ENCODE peak calls at places on chromosomes 2 and 18, in eight cellular contexts. J is cardiac muscle cell; F is stomach; U is naive thymus-derived CD4-positive, alpha-beta T cell; Z is PC-3; T is PC-9; P is upper lobe of right lung; D is H9. H is an unnamed sample.

GRCh38 chr2:128492966-128493811 is 174.5 kb upstream of the HS6ST1 start:
- DNase-seq in Z (no peak), D (peak; percentile 64), T (no peak), F (peak; percentile 8), P (peak; percentile 57), U (no peak), J (no peak), H (no peak)

GRCh38 chr2:69692424-69692823 is 48.9 kb upstream of the AAK1 start:
- DNase-seq in D (no peak), U (no peak), J (no peak), F (no peak), T (no peak), Z (peak; percentile 89), P (no peak), H (no peak)

GRCh38 chr2:162710282-162710891 is 128.2 kb downstream of the KCNH7 start:
- DNase-seq in U (no peak), Z (peak; percentile 50), D (no peak), T (no peak), J (no peak), P (no peak), F (peak; percentile 45), H (no peak)

GRCh38 chr18:10927290-10927979 is 221.9 kb downstream of the PIEZO2 start:
- DNase-seq in P (no peak), D (no peak), U (no peak), Z (no peak), T (no peak), F (no peak), J (no peak), H (no peak)

GRCh38 chr18:79378416-79379250 is 17.1 kb upstream of the NFATC1 start:
- DNase-seq in F (peak; percentile 84), U (peak; percentile 83), Z (peak; percentile 76), T (peak; percentile 70), P (peak; percentile 88), D (peak; percentile 92), J (peak; percentile 80), H (peak; percentile 89)

GRCh38 chr2:79723830-79724229 is 211.0 kb downstream of the CTNNA2 start:
- DNase-seq in U (no peak), J (no peak), Z (peak; percentile 12), P (no peak), T (peak; percentile 1), F (no peak), D (no peak), H (no peak)

GRCh38 chr2:14831458-14831857 is 198.9 kb downstream of the LRATD1 start:
- DNase-seq in P (no peak), D (no peak), Z (peak; percentile 41), F (no peak), J (no peak), T (no peak), U (no peak), H (no peak)

GRCh38 chr2:23487735-23488492 is 102.9 kb downstream of the KLHL29 start:
- DNase-seq in T (peak; percentile 75), J (no peak), Z (no peak), F (no peak), P (peak; percentile 9), U (no peak), D (no peak), H (no peak)

GRCh38 chr2:226796840-226797288 is 2.8 kb downstream of the IRS1 start:
- DNase-seq in Z (peak; percentile 59), U (no peak), J (no peak), F (peak; percentile 55), D (peak; percentile 33), P (peak; percentile 65), T (no peak), H (no peak)

GRCh38 chr2:147760984-147761383 is 83.8 kb upstream of the ACVR2A start:
- DNase-seq in P (no peak), U (no peak), D (no peak), T (no peak), F (no peak), Z (no peak), J (no peak), H (no peak)

GRCh38 chr2:25165992-25166618 is 2.3 kb downstream of the POMC start:
- DNase-seq in J (peak; percentile 13), U (peak; percentile 43), P (no peak), D (peak; percentile 79), F (peak; percentile 40), T (peak; percentile 45), Z (peak; percentile 53), H (no peak)

GRCh38 chr18:513826-514530 is 13.5 kb upstream of the COLEC12 start:
- DNase-seq in T (no peak), Z (no peak), F (no peak), U (no peak), P (no peak), J (no peak), D (no peak), H (no peak)

DNA sequence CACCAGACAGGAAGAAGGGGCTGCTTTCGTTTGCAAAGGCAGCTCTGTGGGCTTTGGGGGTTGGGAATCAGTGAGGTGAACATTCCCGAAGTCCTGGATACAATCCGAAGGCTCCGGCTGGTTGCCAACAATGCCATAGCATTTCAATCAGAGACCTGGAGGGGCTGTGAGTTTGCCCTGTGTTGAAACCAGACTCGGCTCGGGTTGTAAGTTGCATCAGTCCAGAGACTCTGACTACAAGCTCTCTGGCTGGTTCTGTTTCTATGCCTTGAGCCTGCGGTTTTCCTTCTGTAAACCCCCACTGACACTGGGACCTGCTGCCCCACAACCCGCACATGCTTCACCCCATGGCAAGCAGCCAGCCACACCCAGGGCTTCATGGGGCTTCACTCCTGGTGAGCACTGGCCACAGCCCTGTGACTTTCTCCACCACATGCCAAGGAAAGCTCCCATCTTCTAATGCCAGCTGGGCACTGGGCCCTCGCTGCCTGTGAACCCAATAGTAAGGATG is 85.7 kb upstream of the ODC1 start:
- DNase-seq in J (no peak), T (peak; percentile 25), F (no peak), U (no peak), Z (peak; percentile 51), D (no peak), P (no peak), H (no peak)
- H3K27ac ChIP-seq in J (no peak overlapping the region), T (no peak overlapping the region), F (no peak overlapping the region), U (no peak overlapping the region), Z (peak overlapping the region; percentile 10), D (no peak overlapping the region), P (no peak overlapping the region), H (no peak overlapping the region)

GRCh38 chr2:43219383-43220228 is 6.8 kb downstream of the ZFP36L2 start:
- DNase-seq in P (peak; percentile 96), F (peak; percentile 92), Z (peak; percentile 79), D (peak; percentile 87), J (peak; percentile 71), T (peak; percentile 91), U (peak; percentile 90), H (no peak)
- H3K27ac ChIP-seq in P (peak overlapping the region; percentile 98), F (peak overlapping the region; percentile 98), Z (peak overlapping the region; percentile 90), D (peak overlapping the region; percentile 66), J (peak overlapping the region; percentile 98), T (peak overlapping the region; percentile 92), U (peak overlapping the region; percentile 97), H (peak overlapping the region; percentile 98)

GRCh38 chr2:234495076-234495800 is 1.6 kb downstream of the ARL4C start:
- DNase-seq in D (peak; percentile 56), P (no peak), T (peak; percentile 46), J (no peak), U (peak; percentile 36), Z (no peak), F (no peak), H (no peak)

GRCh38 chr2:234496835-234497591 is at the start of gene ARL4C:
- DNase-seq in U (peak; percentile 73), T (peak; percentile 79), Z (peak; percentile 57), F (peak; percentile 71), D (peak; percentile 81), J (peak; percentile 92), P (peak; percentile 82), H (no peak)

GRCh38 chr2:234496442-234496834 is 443 bp downstream of the ARL4C start:
- DNase-seq in D (no peak), T (peak; percentile 68), Z (peak; percentile 56), J (no peak), U (peak; percentile 63), F (peak; percentile 29), P (no peak), H (no peak)

GRCh38 chr2:234495801-234496441 is 960 bp downstream of the ARL4C start:
- DNase-seq in J (peak; percentile 35), Z (peak; percentile 24), D (peak; percentile 39), T (peak; percentile 46), U (peak; percentile 47), P (peak; percentile 72), F (peak; percentile 39), H (no peak)

DNA sequence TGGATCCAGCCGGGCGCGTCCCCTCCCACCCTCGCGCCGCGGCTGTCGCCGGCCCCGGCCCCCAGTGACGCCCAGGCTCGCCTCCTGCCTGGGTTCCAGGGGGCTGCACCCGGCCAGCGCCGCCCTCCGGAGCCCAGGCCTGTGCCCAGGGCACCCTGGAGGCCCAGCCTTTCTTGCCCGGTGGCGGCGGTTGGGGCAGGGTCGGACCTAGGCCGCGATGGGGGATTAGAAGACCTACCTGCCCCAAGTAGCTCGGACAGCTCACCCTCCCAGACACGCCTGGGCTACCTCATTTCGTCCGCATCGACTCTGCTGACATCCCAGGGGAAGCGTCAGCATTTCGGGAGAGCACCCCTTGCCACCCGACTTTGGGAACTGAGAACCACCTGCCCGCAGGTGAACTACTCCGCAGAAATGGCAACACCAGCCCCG is 727 bp upstream of the ARL4C start:
- DNase-seq in P (no peak), J (no peak), F (no peak), U (peak; percentile 45), D (peak; percentile 52), T (no peak), Z (no peak), H (no peak)
- H3K27ac ChIP-seq in P (peak overlapping the region; percentile 76), J (peak overlapping the region; percentile 22), F (peak overlapping the region; percentile 80), U (peak overlapping the region; percentile 91), D (no peak overlapping the region), T (no peak overlapping the region), Z (no peak overlapping the region), H (peak overlapping the region; percentile 89)

DNA sequence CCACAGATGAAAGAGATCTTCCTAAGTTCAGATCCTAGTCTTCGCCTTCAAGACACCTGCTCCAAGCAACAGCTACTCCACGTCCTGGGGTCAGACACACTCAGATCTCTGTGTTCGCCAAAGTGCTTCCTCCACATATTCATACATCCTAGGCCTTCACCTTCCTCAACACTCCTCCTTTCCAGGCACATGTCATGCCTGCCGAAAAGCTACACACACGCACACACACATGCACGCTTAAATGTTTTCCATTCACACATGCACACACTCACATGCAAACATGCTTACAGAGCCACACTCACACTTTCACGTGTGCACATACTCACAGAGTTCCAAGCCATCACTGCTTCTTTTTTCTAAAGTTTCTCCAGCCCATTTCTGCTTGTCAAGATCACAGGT is 93.8 kb downstream of the PXDN start:
- DNase-seq in F (no peak), J (no peak), P (no peak), Z (no peak), D (no peak), T (no peak), U (no peak), H (no peak)
- H3K27ac ChIP-seq in F (no peak overlapping the region), J (no peak overlapping the region), P (no peak overlapping the region), Z (no peak overlapping the region), D (no peak overlapping the region), T (no peak overlapping the region), U (no peak overlapping the region), H (peak overlapping the region; percentile 94)